ENCODE peak calls at places on chromosomes 11 and 22, in eight cellular contexts. B is A549, L is sigmoid colon, C is transverse colon, I is HepG2, O is K562, K is SK-N-SH, U is suprapubic skin. E is an unnamed sample.

GRCh38 chr11:17476317-17477083 is at the start of gene ABCC8:
- DNase-seq in B (peak), L (no peak), C (no peak), I (no peak), O (no peak), K (peak), U (no peak), E (no peak)

GRCh38 chr11:75476716-75477613 is 44.0 kb upstream of the KLHL35 start:
- DNase-seq in B (no peak), L (no peak), C (no peak), I (no peak), O (peak), K (no peak), U (no peak), E (peak)

GRCh38 chr11:93570759-93571413 is 27.7 kb upstream of the SMCO4 start:
- DNase-seq in B (peak), L (no peak), C (peak), I (peak), O (no peak), K (no peak), U (no peak), E (no peak)

GRCh38 chr22:37089451-37089850 is 20.1 kb downstream of the TMPRSS6 start:
- DNase-seq in B (peak), L (no peak), C (no peak), I (no peak), O (no peak), K (no peak), U (no peak), E (peak)

GRCh38 chr11:132471491-132471890 is 1060.8 kb downstream of the OPCML start:
- DNase-seq in B (no peak), L (no peak), C (no peak), I (no peak), O (no peak), K (no peak), U (no peak), E (no peak)

GRCh38 chr11:2511421-2512369 is 66.9 kb downstream of the KCNQ1 start:
- DNase-seq in B (no peak), L (peak), C (peak), I (no peak), O (peak), K (peak), U (peak), E (peak)

GRCh38 chr11:32297629-32298028 is 137.7 kb downstream of the WT1 start:
- DNase-seq in B (peak), L (no peak), C (no peak), I (no peak), O (peak), K (peak), U (no peak), E (no peak)

GRCh38 chr11:1130276-1131032 is 27.3 kb upstream of the MUC5AC start:
- DNase-seq in B (no peak), L (peak), C (peak), I (no peak), O (no peak), K (peak), U (no peak), E (peak)

GRCh38 chr11:67303132-67303988 is at the start of gene SSH3:
- DNase-seq in B (peak), L (peak), C (peak), I (peak), O (no peak), K (peak), U (peak), E (peak)

GRCh38 chr22:29443861-29444431 is 5.6 kb downstream of the RFPL1 start:
- DNase-seq in B (no peak), L (no peak), C (no peak), I (no peak), O (no peak), K (no peak), U (peak), E (no peak)

GRCh38 chr11:10701982-10702381 is 8.4 kb upstream of the IRAG1 start:
- DNase-seq in B (no peak), L (no peak), C (no peak), I (no peak), O (no peak), K (no peak), U (no peak), E (no peak)

GRCh38 chr11:19953342-19953741 is 206.9 kb downstream of the DBX1 start:
- DNase-seq in B (peak), L (no peak), C (no peak), I (peak), O (no peak), K (no peak), U (no peak), E (no peak)

DNA sequence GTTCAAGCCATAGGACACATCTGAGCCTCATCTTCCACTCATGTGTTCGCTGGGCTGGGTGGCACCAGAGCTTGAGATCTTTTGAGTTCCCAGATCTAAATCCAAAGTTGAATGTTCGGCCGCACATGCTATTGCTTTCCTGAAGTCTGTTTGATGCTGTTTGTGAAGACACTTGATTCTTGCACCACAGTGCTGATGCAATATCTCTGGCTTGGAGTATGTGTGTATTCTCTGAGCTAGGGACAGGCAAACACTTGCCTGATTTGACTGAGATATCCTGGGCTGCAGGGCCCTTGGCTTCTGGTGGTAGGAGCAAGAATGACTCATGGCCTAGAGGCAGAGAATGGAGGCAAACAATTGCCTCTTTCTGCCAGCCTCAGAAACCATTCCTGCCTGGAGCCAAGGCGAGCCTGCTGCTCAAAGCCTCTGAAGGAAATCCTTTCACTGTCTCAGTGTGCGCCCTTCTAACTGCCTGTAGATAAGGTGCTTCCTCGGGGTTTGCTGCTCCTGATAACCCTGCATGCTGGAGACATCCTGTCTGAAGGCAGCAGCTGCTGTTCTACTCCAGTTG is 73.0 kb downstream of the CYB5R2 start:
- DNase-seq in B (peak), L (peak), C (peak), I (peak), O (no peak), K (no peak), U (peak), E (no peak)
- TF ChIP-seq EP300 in B (no peak), L (no peak), C (no peak), I (peak), O (peak), K (no peak), U (no peak), E (no peak)

GRCh38 chr22:50107529-50107928 is 17.7 kb downstream of the MOV10L1 start:
- DNase-seq in B (no peak), L (no peak), C (no peak), I (no peak), O (no peak), K (no peak), U (no peak), E (no peak)

GRCh38 chr22:50101870-50102565 is 12.2 kb downstream of the MOV10L1 start:
- DNase-seq in B (no peak), L (no peak), C (no peak), I (no peak), O (no peak), K (no peak), U (no peak), E (no peak)

GRCh38 chr22:50104149-50104548 is 14.3 kb downstream of the MOV10L1 start:
- DNase-seq in B (no peak), L (no peak), C (no peak), I (no peak), O (no peak), K (no peak), U (peak), E (no peak)

GRCh38 chr22:50105529-50106100 is 15.8 kb downstream of the MOV10L1 start:
- DNase-seq in B (no peak), L (no peak), C (no peak), I (no peak), O (peak), K (no peak), U (no peak), E (no peak)

GRCh38 chr22:50102946-50103345 is 13.1 kb downstream of the MOV10L1 start:
- DNase-seq in B (peak), L (no peak), C (no peak), I (peak), O (peak), K (no peak), U (no peak), E (no peak)
- TF ChIP-seq CTCF in B (no peak), L (no peak), C (no peak), I (peak), O (peak), K (no peak), U (no peak), E (no peak)

GRCh38 chr22:23205330-23205729 is 25.0 kb downstream of the BCR start:
- DNase-seq in B (no peak), L (no peak), C (no peak), I (no peak), O (no peak), K (no peak), U (no peak), E (no peak)

GRCh38 chr22:23206915-23207314 is 26.6 kb downstream of the BCR start:
- DNase-seq in B (no peak), L (no peak), C (no peak), I (no peak), O (no peak), K (no peak), U (no peak), E (no peak)

GRCh38 chr22:23210428-23211170 is 30.3 kb downstream of the BCR start:
- DNase-seq in B (no peak), L (no peak), C (no peak), I (no peak), O (peak), K (no peak), U (no peak), E (no peak)

GRCh38 chr22:23204541-23205157 is 24.3 kb downstream of the BCR start:
- DNase-seq in B (no peak), L (peak), C (no peak), I (no peak), O (no peak), K (peak), U (peak), E (no peak)

GRCh38 chr22:23207786-23208325 is 27.5 kb downstream of the BCR start:
- DNase-seq in B (no peak), L (no peak), C (no peak), I (no peak), O (peak), K (no peak), U (no peak), E (no peak)
- TF ChIP-seq EP300 in B (no peak), L (no peak), C (no peak), I (no peak), O (no peak), K (no peak), U (no peak), E (no peak)

GRCh38 chr11:61726775-61727174 is 25.7 kb upstream of the MYRF start:
- DNase-seq in B (no peak), L (no peak), C (no peak), I (no peak), O (no peak), K (no peak), U (no peak), E (no peak)

GRCh38 chr11:61730222-61730994 is 22.0 kb upstream of the MYRF start:
- DNase-seq in B (no peak), L (no peak), C (no peak), I (no peak), O (no peak), K (no peak), U (no peak), E (peak)

GRCh38 chr11:61727401-61727811 is 25.0 kb upstream of the MYRF start:
- DNase-seq in B (no peak), L (no peak), C (no peak), I (no peak), O (no peak), K (no peak), U (no peak), E (no peak)

GRCh38 chr11:61728940-61729219 is 23.6 kb upstream of the MYRF start:
- DNase-seq in B (peak), L (no peak), C (no peak), I (no peak), O (no peak), K (no peak), U (no peak), E (no peak)

GRCh38 chr11:61728066-61728939 is 24.1 kb upstream of the MYRF start:
- DNase-seq in B (no peak), L (no peak), C (no peak), I (no peak), O (no peak), K (no peak), U (no peak), E (peak)
- TF ChIP-seq CTCF in B (no peak), L (no peak), C (no peak), I (peak), O (peak), K (no peak), U (no peak), E (no peak)

GRCh38 chr11:73521621-73522020 is 76.3 kb downstream of the FAM168A start:
- DNase-seq in B (peak), L (no peak), C (no peak), I (peak), O (no peak), K (no peak), U (no peak), E (no peak)
- TF ChIP-seq EP300 in B (no peak), L (no peak), C (no peak), I (no peak), O (no peak), K (no peak), U (no peak), E (no peak)

GRCh38 chr11:117832511-117832910 is 8.0 kb upstream of the FXYD2 start:
- DNase-seq in B (no peak), L (peak), C (peak), I (no peak), O (no peak), K (no peak), U (no peak), E (no peak)
- TF ChIP-seq CTCF in B (no peak), L (no peak), C (no peak), I (no peak), O (no peak), K (no peak), U (no peak), E (no peak)

GRCh38 chr11:27718853-27719574 is 18.8 kb upstream of the BDNF start:
- DNase-seq in B (peak), L (no peak), C (peak), I (no peak), O (no peak), K (peak), U (no peak), E (peak)
- TF ChIP-seq EP300 in B (no peak), L (no peak), C (no peak), I (no peak), O (no peak), K (no peak), U (no peak), E (no peak)

GRCh38 chr22:44067033-44067432 is 42.9 kb downstream of the PARVB start:
- DNase-seq in B (no peak), L (no peak), C (no peak), I (no peak), O (no peak), K (no peak), U (no peak), E (no peak)
- TF ChIP-seq CTCF in B (no peak), L (no peak), C (no peak), I (no peak), O (no peak), K (no peak), U (no peak), E (no peak)

GRCh38 chr22:19410941-19411689 is 20.4 kb downstream of the HIRA start:
- DNase-seq in B (no peak), L (no peak), C (no peak), I (no peak), O (no peak), K (no peak), U (no peak), E (no peak)
- TF ChIP-seq EP300 in B (no peak), L (no peak), C (no peak), I (no peak), O (peak), K (no peak), U (no peak), E (no peak)

E was measured in upper lobe of left lung.